ENCODE peak calls at places on chromosomes 13 and 19, in five cellular contexts. Y, N, V, T and W are unnamed samples.
A peak's percentile ranks its signal among the peaks of the same experiment; 100 is the strongest.

GRCh38 chr13:38135590-38135989 is 214.1 kb upstream of the UFM1 start:
- DNase-seq in Y (no peak), N (no peak), V (no peak), T (no peak), W (no peak)

GRCh38 chr13:54744747-54745146 is 1716.1 kb downstream of the OLFM4 start:
- DNase-seq in Y (no peak), N (no peak), V (no peak), T (no peak), W (no peak)

GRCh38 chr19:17268754-17269153 is 1.5 kb downstream of the BABAM1 start:
- DNase-seq in Y (no peak), N (no peak), V (no peak), T (no peak), W (no peak)

GRCh38 chr13:97660488-97661086 is 226.6 kb downstream of the RAP2A start:
- DNase-seq in Y (no peak), N (no peak), V (no peak), T (no peak), W (no peak)

GRCh38 chr13:66859078-66859477 is 371.1 kb downstream of the PCDH9 start:
- DNase-seq in Y (no peak), N (no peak), V (no peak), T (no peak), W (no peak)

GRCh38 chr13:63389756-63390155 is 1974.1 kb upstream of the PCDH20 start:
- DNase-seq in Y (no peak), N (no peak), V (no peak), T (no peak), W (no peak)

GRCh38 chr19:46384396-46384795 is 29.0 kb downstream of the CCDC8 start:
- DNase-seq in Y (no peak), N (no peak), V (no peak), T (no peak), W (no peak)

GRCh38 chr13:77511552-77511951 is 24.0 kb upstream of the SCEL start:
- DNase-seq in Y (no peak), N (no peak), V (no peak), T (no peak), W (no peak)

GRCh38 chr19:19633711-19634515 is 5.9 kb upstream of the LPAR2 start:
- DNase-seq in Y (no peak), N (no peak), V (no peak), T (no peak), W (no peak)

GRCh38 chr19:30029721-30030510 is 87.9 kb downstream of the URI1 start:
- DNase-seq in Y (peak; percentile 2), N (no peak), V (no peak), T (no peak), W (no peak)

GRCh38 chr13:107450426-107450825 is 764.9 kb downstream of the LIG4 start:
- DNase-seq in Y (no peak), N (no peak), V (no peak), T (no peak), W (peak; percentile 35)

GRCh38 chr19:16325161-16325527 is 518 bp downstream of the KLF2 start:
- DNase-seq in Y (no peak), N (peak; percentile 65), V (peak; percentile 63), T (peak; percentile 66), W (peak; percentile 63)

GRCh38 chr13:28000567-28000966 is 12.1 kb upstream of the URAD start:
- DNase-seq in Y (no peak), N (no peak), V (no peak), T (no peak), W (no peak)

DNA sequence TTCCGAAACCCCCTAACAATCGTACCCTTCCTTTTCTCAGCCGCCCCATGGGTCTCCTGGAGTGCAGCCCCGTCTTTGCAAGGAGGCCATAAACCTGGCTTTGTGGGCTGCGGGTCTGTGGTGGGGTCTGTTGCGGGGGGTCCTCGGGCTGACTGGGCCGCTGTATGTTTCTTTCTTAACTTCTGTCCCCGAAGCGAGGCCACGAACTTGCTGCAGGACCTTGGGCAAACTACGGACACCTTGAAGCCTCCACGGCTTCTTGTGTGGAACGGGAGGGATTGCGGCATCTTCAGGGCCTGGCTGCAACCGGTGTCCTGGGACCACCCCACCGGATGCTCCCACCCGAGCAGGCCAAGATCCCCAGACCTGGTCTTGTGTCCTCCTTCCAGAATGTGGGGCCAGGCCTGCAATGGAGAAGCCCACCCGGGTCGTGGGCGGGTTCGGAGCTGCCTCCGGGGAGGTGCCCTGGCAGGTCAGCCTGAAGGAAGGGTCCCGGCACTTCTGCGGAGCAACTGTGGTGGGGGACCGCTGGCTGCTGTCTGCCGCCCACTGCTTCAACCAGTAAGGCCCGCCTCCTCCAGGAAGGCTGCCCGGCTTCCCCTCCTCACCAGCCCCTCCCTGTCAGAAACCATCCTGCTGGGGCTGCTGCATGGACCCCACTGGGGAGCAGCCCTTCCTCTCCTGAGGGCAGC is 12.0 kb downstream of the TIMM13 start:
- DNase-seq in Y (no peak), N (peak; percentile 33), V (no peak), T (no peak), W (no peak)
- TF ChIP-seq EZH2phosphoT487 in Y (no peak), N (no peak), V (no peak), T (no peak), W (no peak)

GRCh38 chr13:89205856-89206255 is 1534.7 kb downstream of the SLITRK5 start:
- DNase-seq in Y (no peak), N (no peak), V (no peak), T (no peak), W (no peak)
- TF ChIP-seq EZH2phosphoT487 in Y (no peak), N (no peak), V (no peak), T (no peak), W (no peak)

GRCh38 chr19:11987405-11988231 is 22.8 kb downstream of the ZNF763 start:
- DNase-seq in Y (peak; percentile 68), N (peak; percentile 94), V (peak; percentile 96), T (peak; percentile 98), W (peak; percentile 99)
- TF ChIP-seq EZH2phosphoT487 in Y (no peak), N (no peak), V (no peak), T (no peak), W (no peak)

GRCh38 chr13:44271031-44271433 is 102.6 kb upstream of the SERP2 start:
- DNase-seq in Y (no peak), N (no peak), V (no peak), T (peak; percentile 18), W (peak; percentile 42)
- TF ChIP-seq EZH2phosphoT487 in Y (no peak), N (no peak), V (no peak), T (no peak), W (no peak)

GRCh38 chr19:2273356-2274184 is 8.4 kb downstream of the PEAK3 start:
- DNase-seq in Y (peak; percentile 59), N (peak; percentile 95), V (peak; percentile 97), T (peak; percentile 85), W (peak; percentile 77)
- TF ChIP-seq EZH2phosphoT487 in Y (no peak), N (no peak), V (no peak), T (no peak), W (no peak)